ENCODE peak calls at places on chromosomes 2 and 18, in seven cellular contexts. S, T, Y, L, M, K and J are unnamed samples.

GRCh38 chr2:220664272-220665107 is 907.6 kb downstream of the EPHA4 start:
- DNase-seq in S (no peak), T (no peak), Y (peak; percentile 61), L (no peak), M (no peak), K (no peak), J (no peak)

GRCh38 chr2:241038374-241039180 is 40.2 kb downstream of the SNED1 start:
- DNase-seq in S (no peak), T (no peak), Y (no peak), L (no peak), M (no peak), K (no peak), J (no peak)

GRCh38 chr2:176552456-176553135 is 283.4 kb downstream of the MTX2 start:
- DNase-seq in S (peak; percentile 44), T (no peak), Y (no peak), L (no peak), M (no peak), K (no peak), J (no peak)

GRCh38 chr2:221876016-221876415 is 303.9 kb upstream of the EPHA4 start:
- DNase-seq in S (no peak), T (no peak), Y (no peak), L (no peak), M (no peak), K (no peak), J (no peak)

GRCh38 chr2:167914969-167915368 is 332.4 kb downstream of the STK39 start:
- DNase-seq in S (no peak), T (no peak), Y (no peak), L (no peak), M (no peak), K (no peak), J (no peak)

GRCh38 chr2:43129676-43130547 is 96.5 kb downstream of the ZFP36L2 start:
- DNase-seq in S (no peak), T (peak; percentile 44), Y (no peak), L (no peak), M (no peak), K (no peak), J (no peak)

GRCh38 chr2:233611284-233611683 is 6.1 kb upstream of the UGT1A8 start:
- DNase-seq in S (no peak), T (no peak), Y (no peak), L (no peak), M (no peak), K (no peak), J (no peak)

GRCh38 chr18:11501352-11501751 is 108.0 kb upstream of the SLC35G4 start:
- DNase-seq in S (no peak), T (no peak), Y (no peak), L (no peak), M (no peak), K (no peak), J (no peak)

GRCh38 chr18:55321268-55322175 is 266.5 kb downstream of the TCF4 start:
- DNase-seq in S (peak; percentile 67), T (peak; percentile 66), Y (peak; percentile 85), L (peak; percentile 70), M (peak; percentile 84), K (peak; percentile 52), J (peak; percentile 96)